ENCODE peak calls at places on chromosomes 5 and 9, in eight cellular contexts. M, K, C, T, V, P, E and O are unnamed samples. For H3K36me3, the result is how much of the 10 kb centered on the place peaks cover.

GRCh38 chr5:116272281-116272941 is 187.6 kb downstream of the COMMD10 start:
- DNase-seq in C (no peak), P (peak), V (no peak), E (peak), T (no peak), K (no peak), M (no peak), O (no peak)

GRCh38 chr5:135019314-135019713 is 14.7 kb downstream of the PITX1 start:
- DNase-seq in E (no peak), K (no peak), C (peak), T (no peak), V (no peak), M (peak), P (no peak), O (no peak)

GRCh38 chr9:98255064-98255577 is 328 bp downstream of the TBC1D2 start:
- DNase-seq in K (no peak), V (no peak), M (no peak), C (no peak), P (peak), E (peak), T (no peak), O (no peak)

GRCh38 chr5:112960316-112960715 is 16.3 kb upstream of the DCP2 start:
- DNase-seq in T (no peak), M (no peak), K (no peak), P (no peak), V (no peak), C (no peak), E (no peak), O (no peak)

GRCh38 chr5:115507682-115508081 is 36.9 kb downstream of the FEM1C start:
- DNase-seq in M (no peak), E (peak), K (no peak), T (no peak), V (no peak), P (peak), C (no peak), O (no peak)

GRCh38 chr9:116337015-116337414 is 183.4 kb downstream of the PAPPA start:
- DNase-seq in P (peak), K (no peak), V (no peak), E (peak), C (no peak), M (no peak), T (no peak), O (no peak)

GRCh38 chr9:104304925-104305324 is 199.1 kb upstream of the OR13F1 start:
- DNase-seq in C (no peak), V (no peak), M (no peak), T (no peak), K (no peak), E (no peak), P (no peak), O (no peak)

GRCh38 chr5:76332620-76333170 is 70.4 kb upstream of the IQGAP2 start:
- DNase-seq in E (no peak), V (no peak), M (no peak), T (no peak), K (no peak), P (no peak), C (no peak), O (no peak)

GRCh38 chr9:129672702-129673101 is 7.3 kb downstream of the PRRX2 start:
- DNase-seq in E (no peak), K (no peak), T (no peak), P (no peak), M (no peak), C (no peak), V (no peak), O (no peak)

GRCh38 chr9:3321186-3321585 is 204.6 kb downstream of the RFX3 start:
- DNase-seq in C (no peak), K (no peak), T (no peak), E (no peak), P (no peak), M (no peak), V (no peak), O (no peak)

GRCh38 chr9:88814521-88815101 is 176.7 kb upstream of the S1PR3 start:
- DNase-seq in V (peak), M (no peak), K (peak), T (no peak), P (peak), C (no peak), E (peak), O (no peak)

GRCh38 chr5:32254987-32255900 is 57.5 kb downstream of the MTMR12 start:
- DNase-seq in P (peak), E (peak), M (no peak), K (no peak), V (no peak), C (peak), T (no peak), O (no peak)

GRCh38 chr9:36298566-36298965 is 40.3 kb upstream of the GNE start:
- DNase-seq in T (no peak), C (no peak), E (peak), P (peak), K (no peak), V (no peak), M (no peak), O (no peak)

GRCh38 chr5:6592611-6593010 is 40.2 kb downstream of the NSUN2 start:
- DNase-seq in M (no peak), T (no peak), E (no peak), C (no peak), P (no peak), K (no peak), V (no peak), O (no peak)

GRCh38 chr5:178367351-178368120 is 134.9 kb upstream of the PHYKPL start:
- DNase-seq in M (no peak), P (no peak), E (no peak), V (no peak), T (no peak), K (no peak), C (peak), O (no peak)

GRCh38 chr5:90571147-90571773 is 12.7 kb downstream of the ADGRV1 start:
- DNase-seq in M (no peak), V (no peak), P (no peak), K (no peak), C (no peak), E (no peak), T (no peak), O (no peak)

GRCh38 chr5:73369283-73369682 is 79.3 kb downstream of the FOXD1 start:
- DNase-seq in M (no peak), V (no peak), E (peak), P (no peak), C (no peak), T (no peak), K (no peak), O (no peak)

GRCh38 chr5:101429241-101429640 is 526.2 kb upstream of the ST8SIA4 start:
- DNase-seq in M (no peak), C (no peak), P (no peak), T (no peak), E (peak), K (no peak), V (no peak), O (no peak)

GRCh38 chr5:1881731-1882336 is 891 bp downstream of the IRX4 start:
- DNase-seq in C (no peak), T (no peak), V (no peak), K (no peak), P (no peak), E (no peak), M (no peak), O (no peak)

GRCh38 chr5:91641730-91642350 is 258.7 kb upstream of the ARRDC3 start:
- DNase-seq in P (peak), E (peak), T (no peak), K (no peak), C (no peak), V (no peak), M (no peak), O (no peak)

GRCh38 chr5:10594591-10595210 is 30.8 kb downstream of the ANKRD33B start:
- DNase-seq in C (no peak), T (no peak), E (peak), P (peak), K (no peak), V (no peak), M (no peak), O (peak)

GRCh38 chr5:67350600-67351315 is 154.2 kb upstream of the CD180 start:
- DNase-seq in T (no peak), K (no peak), E (no peak), P (peak), M (no peak), C (no peak), V (no peak), O (no peak)

GRCh38 chr9:91795500-91796241 is 154.4 kb downstream of the ROR2 start:
- DNase-seq in E (peak), M (no peak), K (no peak), T (no peak), V (no peak), C (no peak), P (no peak), O (no peak)

GRCh38 chr5:117497626-117498025 is 923.0 kb upstream of the SEMA6A start:
- DNase-seq in T (no peak), V (no peak), P (no peak), K (no peak), E (no peak), C (no peak), M (no peak), O (no peak)

GRCh38 chr5:151222769-151223446 is 984 bp downstream of the CCDC69 start:
- DNase-seq in P (peak), K (peak), V (peak), C (peak), M (no peak), E (no peak), T (peak), O (peak)

GRCh38 chr5:173301695-173302545 is 26.3 kb downstream of the STC2 start:
- DNase-seq in K (peak), C (no peak), T (no peak), P (peak), M (no peak), V (no peak), E (no peak), O (no peak)

DNA sequence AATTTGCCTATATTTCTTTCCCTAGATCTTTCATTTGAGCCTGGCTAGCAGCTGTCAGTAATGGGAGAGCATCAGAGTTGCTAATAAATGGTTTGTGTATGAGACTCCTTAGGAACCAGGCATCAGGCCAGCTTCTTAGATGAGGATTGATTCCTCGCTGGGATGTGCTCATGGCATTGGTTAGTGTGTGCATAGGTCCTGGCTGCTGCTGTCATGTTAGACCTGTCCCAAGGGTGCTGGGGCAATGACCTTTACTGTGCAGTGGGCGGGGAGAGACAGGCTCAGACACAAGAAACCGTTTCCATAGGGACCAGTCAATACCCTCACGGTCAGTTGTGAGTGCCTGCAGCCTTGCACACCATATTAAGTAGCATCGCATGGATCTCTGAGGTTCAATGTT is 112.3 kb upstream of the NR3C1 start:
- DNase-seq in C (no peak), M (no peak), E (no peak), T (no peak), V (no peak), P (no peak), K (peak), O (no peak)
- H3K4me3 ChIP-seq in C (no peak), M (no peak), E (no peak), T (no peak), V (no peak), P (no peak), K (no peak), O (no peak)

GRCh38 chr9:119961774-119962408 is 592.7 kb upstream of the BRINP1 start:
- DNase-seq in K (no peak), P (peak), V (peak), C (no peak), T (peak), M (no peak), E (no peak), O (no peak)
- TF ChIP-seq CTCF in K (peak), P (peak), V (peak), C (peak), T (no peak), M (peak), E (peak), O (peak)

GRCh38 chr5:96991708-96992107 is 55.8 kb downstream of the LNPEP start:
- DNase-seq in E (no peak), V (no peak), C (no peak), K (no peak), P (no peak), T (no peak), M (no peak), O (no peak)
- H3K36me3 ChIP-seq in E (under half), V (half or more), C (half or more), K (half or more), P (under half), T (under half), M (half or more), O (under half)

GRCh38 chr9:18741880-18742279 is 267.9 kb downstream of the ADAMTSL1 start:
- DNase-seq in K (no peak), P (no peak), T (no peak), M (no peak), E (no peak), V (no peak), C (no peak), O (no peak)
- H3K4me3 ChIP-seq in K (no peak), P (no peak), T (no peak), M (no peak), E (no peak), V (no peak), C (no peak), O (no peak)

DNA sequence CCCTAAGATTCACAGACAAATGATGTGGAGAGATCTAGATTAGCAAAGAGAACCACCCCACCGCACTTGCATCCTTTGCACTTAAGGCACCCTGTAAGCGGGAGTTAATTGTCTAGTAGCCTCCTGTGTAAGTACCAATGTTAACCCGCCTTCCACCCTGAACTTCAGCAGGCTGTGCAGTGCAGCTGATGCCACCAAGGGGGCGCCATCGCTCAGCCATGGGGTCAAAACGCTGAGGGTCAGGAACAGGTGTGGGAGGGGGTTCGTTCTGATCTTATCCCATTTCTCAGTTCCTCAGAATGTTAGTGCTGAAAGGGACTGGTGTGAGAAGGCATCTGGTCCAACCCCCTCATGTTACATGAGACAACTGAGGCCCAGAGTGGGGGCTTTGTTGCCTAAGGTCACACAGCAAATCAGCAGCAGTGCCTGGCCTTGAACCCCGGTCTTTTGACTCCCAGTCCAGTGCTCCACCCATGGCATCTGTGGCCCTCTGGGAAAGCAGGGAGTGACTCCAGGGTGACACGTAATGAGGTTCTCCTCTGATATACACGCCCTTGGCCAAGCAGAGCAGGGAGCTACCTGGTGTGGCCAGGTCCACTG is 57.3 kb downstream of the CYFIP2 start:
- DNase-seq in K (no peak), T (no peak), M (no peak), V (no peak), P (no peak), C (no peak), E (no peak), O (no peak)
- TF ChIP-seq CTCF in K (no peak), T (no peak), M (no peak), V (peak), P (peak), C (no peak), E (no peak), O (no peak)

GRCh38 chr5:55392669-55393068 is 84.9 kb downstream of the MTREX start:
- DNase-seq in C (no peak), T (no peak), M (no peak), V (no peak), E (no peak), K (no peak), P (no peak), O (no peak)
- H3K36me3 ChIP-seq in C (half or more), T (under half), M (half or more), V (under half), E (under half), K (half or more), P (under half), O (under half)